ENCODE peak calls at places on chromosomes 16 and 17, in four cellular contexts. D is tibial nerve, T is ovary, E is SK-N-SH. H is an unnamed sample.
A peak's percentile ranks its signal among the peaks of the same experiment; 100 is the strongest.

GRCh38 chr16:14196539-14196938 is 125.4 kb downstream of the MRTFB start:
- DNase-seq in E (peak; percentile 12), T (no peak), D (no peak), H (no peak)

GRCh38 chr17:43140396-43141332 is 15.5 kb upstream of the BRCA1 start:
- DNase-seq in E (no peak), D (no peak), T (no peak), H (no peak)

GRCh38 chr17:19000531-19001011 is 4.0 kb downstream of the FAM83G start:
- DNase-seq in D (no peak), T (peak; percentile 69), E (peak; percentile 74), H (no peak)

GRCh38 chr16:52005551-52005950 is 541.4 kb downstream of the TOX3 start:
- DNase-seq in E (no peak), D (no peak), T (no peak), H (no peak)

GRCh38 chr16:51159296-51159695 is 8.2 kb upstream of the SALL1 start:
- DNase-seq in T (no peak), D (no peak), E (no peak), H (no peak)

GRCh38 chr16:22970191-22970845 is 156.4 kb downstream of the HS3ST2 start:
- DNase-seq in D (no peak), E (no peak), T (no peak), H (no peak)

GRCh38 chr16:57734925-57735754 is 430 bp upstream of the KATNB1 start:
- DNase-seq in D (peak; percentile 98), T (peak; percentile 99), E (peak; percentile 98), H (peak; percentile 97)

GRCh38 chr17:74369221-74369620 is 1.9 kb downstream of the GPR142 start:
- DNase-seq in E (no peak), T (no peak), D (peak; percentile 48), H (peak; percentile 54)

GRCh38 chr17:78599419-78599818 is 22.2 kb upstream of the DNAH17 start:
- DNase-seq in T (no peak), E (no peak), D (no peak), H (no peak)

GRCh38 chr16:80319181-80319580 is 221.6 kb upstream of the DYNLRB2 start:
- DNase-seq in D (no peak), E (no peak), T (no peak), H (no peak)

GRCh38 chr16:2529961-2530628 is 1.1 kb downstream of the CEMP1 start:
- DNase-seq in D (no peak), T (no peak), E (peak; percentile 13), H (no peak)

GRCh38 chr17:31470592-31470991 is 79.1 kb downstream of the RAB11FIP4 start:
- DNase-seq in E (no peak), T (no peak), D (no peak), H (no peak)

GRCh38 chr16:56657555-56658430 is at the start of gene MT1F:
- DNase-seq in T (peak; percentile 62), E (peak; percentile 86), D (peak; percentile 62), H (peak; percentile 96)

GRCh38 chr16:53080345-53081031 is 25.7 kb downstream of the CHD9 start:
- DNase-seq in T (peak; percentile 69), E (peak; percentile 78), D (peak; percentile 47), H (no peak)

GRCh38 chr17:71974051-71974450 is 146.8 kb upstream of the SOX9 start:
- DNase-seq in T (no peak), E (no peak), D (no peak), H (no peak)

GRCh38 chr17:22410136-22410535 is 717.8 kb downstream of the KCNJ18 start:
- DNase-seq in T (no peak), D (no peak), E (no peak), H (peak; percentile 38)

GRCh38 chr17:17056167-17056562 is 13.9 kb downstream of the MPRIP start:
- DNase-seq in D (no peak), E (no peak), T (peak; percentile 14), H (peak; percentile 37)

GRCh38 chr17:48577946-48578615 is at the start of gene HOXB4:
- DNase-seq in T (no peak), E (no peak), D (peak; percentile 67), H (peak; percentile 95)

GRCh38 chr17:1590747-1591473 is 28.3 kb upstream of the PITPNA start:
- DNase-seq in E (peak; percentile 31), D (no peak), T (no peak), H (no peak)
- H3K4me1 ChIP-seq in E (peaks cover 13% of the 10 kb centered on the region), D (peaks cover 10% of the 10 kb centered on the region), T (peaks cover 2% of the 10 kb centered on the region), H (peaks cover 16% of the 10 kb centered on the region)

GRCh38 chr16:1395444-1396074 is 18.9 kb downstream of the UNKL start:
- DNase-seq in D (no peak), E (no peak), T (no peak), H (no peak)
- H3K36me3 ChIP-seq in D (peaks cover 94% of the 10 kb centered on the region), E (no peaks in the 10 kb centered on the region), T (no peaks in the 10 kb centered on the region), H (peaks cover 87% of the 10 kb centered on the region)

GRCh38 chr17:37888881-37889280 is 35.3 kb upstream of the TBC1D3K start:
- DNase-seq in T (no peak), E (no peak), D (no peak), H (no peak)

GRCh38 chr17:37884516-37884915 is 39.7 kb upstream of the TBC1D3K start:
- DNase-seq in E (no peak), T (no peak), D (no peak), H (no peak)

DNA sequence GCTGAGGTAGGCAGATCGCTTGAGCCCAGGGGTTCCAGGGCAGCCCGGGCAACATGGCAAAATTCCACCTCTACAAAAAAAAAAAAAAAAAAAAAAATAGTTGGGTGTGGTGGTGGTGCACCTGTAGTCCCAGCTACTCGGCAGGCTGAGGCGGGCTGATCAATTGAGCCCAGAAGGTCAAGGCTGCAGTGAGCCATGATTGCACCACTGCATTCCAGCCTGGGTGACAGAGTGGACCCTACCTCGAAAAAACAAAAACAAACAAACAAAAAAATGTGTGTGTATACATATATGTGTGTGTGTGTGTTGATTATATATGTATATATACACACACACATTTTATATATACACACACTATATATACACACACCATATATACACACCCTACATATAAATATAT is 39.1 kb upstream of the TBC1D3K start:
- DNase-seq in D (no peak), T (no peak), E (no peak), H (no peak)
- TF ChIP-seq EP300 in D (no peak), T (no peak), E (no peak), H (no peak)

GRCh38 chr17:40113961-40114272 is 7.9 kb upstream of the MSL1 start:
- DNase-seq in T (no peak), E (no peak), D (no peak), H (no peak)
- H3K4me1 ChIP-seq in T (peaks cover 15% of the 10 kb centered on the region), E (peaks cover 41% of the 10 kb centered on the region), D (peaks cover 46% of the 10 kb centered on the region), H (peaks cover 55% of the 10 kb centered on the region)

GRCh38 chr17:35352284-35352683 is 21.1 kb downstream of the SLFN11 start:
- DNase-seq in T (no peak), D (no peak), E (no peak), H (no peak)
- H3K36me3 ChIP-seq in T (no peaks in the 10 kb centered on the region), D (peaks cover 48% of the 10 kb centered on the region), E (no peaks in the 10 kb centered on the region), H (no peaks in the 10 kb centered on the region)

DNA sequence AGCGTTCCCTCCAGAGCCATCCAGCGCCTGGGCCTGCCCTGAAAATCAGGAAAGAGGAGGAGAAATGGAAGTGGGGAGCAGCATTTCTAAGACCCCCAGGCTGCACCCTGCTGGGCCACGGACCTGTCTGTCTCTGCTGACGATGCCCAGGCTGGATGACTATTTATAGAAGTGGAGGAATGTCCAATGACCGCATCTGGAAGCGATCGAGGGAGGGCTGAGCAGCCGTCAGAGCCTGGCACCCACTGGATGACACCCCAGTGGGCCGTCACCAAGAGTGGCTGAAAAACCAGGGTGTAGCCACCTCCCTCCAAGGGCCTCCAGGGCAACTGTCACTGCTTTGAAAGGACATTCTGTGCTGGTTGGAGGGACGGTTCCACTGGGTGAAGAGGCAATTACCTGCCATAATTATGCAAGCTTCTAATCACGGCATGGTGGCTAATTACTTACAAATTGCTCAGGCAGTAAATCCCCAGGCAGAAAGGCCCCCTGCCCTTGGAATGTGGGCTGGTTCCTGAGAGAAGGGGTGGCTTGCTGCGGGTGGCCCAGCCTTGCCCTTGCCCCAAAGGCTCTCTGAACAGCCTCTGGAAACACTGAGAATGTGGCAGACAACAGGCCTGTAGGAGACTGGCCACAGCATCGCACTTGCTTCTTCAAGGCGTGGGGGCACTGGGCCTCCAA is 332.1 kb downstream of the C16orf95 start:
- DNase-seq in E (no peak), D (no peak), T (no peak), H (no peak)
- TF ChIP-seq EP300 in E (no peak), D (no peak), T (no peak), H (no peak)

GRCh38 chr16:640614-641013 is 1.0 kb upstream of the MCRIP2 start:
- DNase-seq in T (no peak), E (no peak), D (no peak), H (no peak)
- H3K4me1 ChIP-seq in T (peaks cover 16% of the 10 kb centered on the region), E (peaks cover 6% of the 10 kb centered on the region), D (peaks cover 19% of the 10 kb centered on the region), H (peaks cover 18% of the 10 kb centered on the region)

GRCh38 chr16:87454391-87454790 is 38.4 kb downstream of the ZCCHC14 start:
- DNase-seq in D (no peak), T (peak; percentile 3), E (no peak), H (no peak)
- H3K36me3 ChIP-seq in D (peaks cover 68% of the 10 kb centered on the region), T (no peaks in the 10 kb centered on the region), E (peaks cover 19% of the 10 kb centered on the region), H (peaks cover 26% of the 10 kb centered on the region)

H was measured in upper lobe of left lung.